ENCODE peak calls at places on chromosomes 11 and 22, in six cellular contexts. D, V, L, B, R and X are unnamed samples.

GRCh38 chr11:110565690-110566336 is 136.1 kb downstream of the FDX1 start:
- DNase-seq in D (no peak), V (no peak), L (no peak), B (no peak), R (no peak), X (no peak)

GRCh38 chr22:37581534-37581933 is 1.6 kb upstream of the LGALS2 start:
- DNase-seq in D (peak; percentile 74), V (no peak), L (no peak), B (no peak), R (no peak), X (no peak)

GRCh38 chr22:41833369-41834004 is 582 bp downstream of the SREBF2 start:
- DNase-seq in D (peak; percentile 66), V (no peak), L (peak; percentile 27), B (peak; percentile 69), R (peak; percentile 50), X (no peak)

GRCh38 chr11:70255717-70256116 is 14.8 kb upstream of the PPFIA1 start:
- DNase-seq in D (no peak), V (no peak), L (no peak), B (no peak), R (no peak), X (no peak)

GRCh38 chr22:44202261-44202789 is 21.6 kb downstream of the PARVG start:
- DNase-seq in D (no peak), V (no peak), L (no peak), B (no peak), R (peak; percentile 56), X (no peak)

GRCh38 chr11:113114452-113115027 is 153.3 kb downstream of the NCAM1 start:
- DNase-seq in D (peak; percentile 27), V (no peak), L (no peak), B (peak; percentile 41), R (peak; percentile 50), X (peak; percentile 29)

GRCh38 chr22:33513388-33514336 is 406.6 kb downstream of the LARGE1 start:
- DNase-seq in D (no peak), V (no peak), L (no peak), B (no peak), R (no peak), X (no peak)

GRCh38 chr11:7538023-7538422 is 24.2 kb downstream of the PPFIBP2 start:
- DNase-seq in D (no peak), V (no peak), L (no peak), B (no peak), R (no peak), X (no peak)

GRCh38 chr11:6894097-6894496 is 1.8 kb upstream of the OR2D2 start:
- DNase-seq in D (no peak), V (no peak), L (no peak), B (peak; percentile 8), R (no peak), X (no peak)

GRCh38 chr11:77776455-77776854 is 44.1 kb downstream of the RSF1 start:
- DNase-seq in D (no peak), V (no peak), L (no peak), B (no peak), R (peak; percentile 51), X (no peak)

GRCh38 chr11:112161012-112161411 is 2.9 kb downstream of the IL18 start:
- DNase-seq in D (no peak), V (no peak), L (no peak), B (no peak), R (no peak), X (no peak)

GRCh38 chr11:86047275-86047991 is 21.5 kb downstream of the PICALM start:
- DNase-seq in D (no peak), V (no peak), L (no peak), B (no peak), R (peak; percentile 57), X (no peak)

GRCh38 chr11:11472096-11472495 is 119.0 kb upstream of the CSNK2A3 start:
- DNase-seq in D (no peak), V (no peak), L (no peak), B (no peak), R (no peak), X (no peak)

GRCh38 chr22:46934746-46935491 is 172.5 kb downstream of the TBC1D22A start:
- DNase-seq in D (no peak), V (no peak), L (no peak), B (no peak), R (peak; percentile 96), X (no peak)

GRCh38 chr11:2807276-2807681 is 78.3 kb downstream of the CDKN1C start:
- DNase-seq in D (peak; percentile 72), V (no peak), L (no peak), B (no peak), R (no peak), X (no peak)

GRCh38 chr11:8233691-8234424 is 29.8 kb downstream of the LMO1 start:
- DNase-seq in D (no peak), V (no peak), L (no peak), B (no peak), R (peak; percentile 53), X (no peak)

GRCh38 chr11:29447821-29448220 is 569.0 kb downstream of the KCNA4 start:
- DNase-seq in D (no peak), V (no peak), L (no peak), B (no peak), R (no peak), X (no peak)

GRCh38 chr11:123841189-123841588 is 35.0 kb upstream of the OR6M1 start:
- DNase-seq in D (no peak), V (no peak), L (no peak), B (no peak), R (peak; percentile 50), X (no peak)